ENCODE peak calls at places on chromosome X, in four cellular contexts. C is SK-N-SH, T is HepG2, Q is K562. G is an unnamed sample.

GRCh38 chrX:79081895-79082512 is 62.5 kb upstream of the GPR174 start:
- DNase-seq in C (peak), Q (peak), T (no peak), G (no peak)

GRCh38 chrX:133337250-133337649 is 78.0 kb downstream of the GPC4 start:
- DNase-seq in T (no peak), C (no peak), Q (no peak), G (no peak)

GRCh38 chrX:103453655-103454054 is 65.6 kb downstream of the RAB40A start:
- DNase-seq in T (no peak), Q (no peak), C (no peak), G (no peak)

GRCh38 chrX:134929813-134930212 is 61.0 kb upstream of the SMIM10 start:
- DNase-seq in C (no peak), T (no peak), Q (peak), G (no peak)

GRCh38 chrX:100939336-100939735 is 10.6 kb upstream of the XKRX start:
- DNase-seq in C (no peak), T (no peak), Q (no peak), G (no peak)

GRCh38 chrX:41332408-41332987 is 1.5 kb upstream of the DDX3X start:
- DNase-seq in C (no peak), Q (no peak), T (no peak), G (no peak)

GRCh38 chrX:48514126-48514806 is 5.5 kb downstream of the PORCN start:
- DNase-seq in T (no peak), C (no peak), Q (no peak), G (no peak)

GRCh38 chrX:92249125-92249524 is 469.9 kb downstream of the PCDH11X start:
- DNase-seq in C (no peak), Q (no peak), T (no peak), G (no peak)

GRCh38 chrX:9942086-9942485 is 25.1 kb upstream of the CLDN34 start:
- DNase-seq in C (no peak), T (no peak), Q (no peak), G (no peak)

GRCh38 chrX:69029696-69030245 is 135.5 kb downstream of the PJA1 start:
- DNase-seq in C (no peak), T (no peak), Q (no peak), G (no peak)

GRCh38 chrX:39318497-39319343 is 517.5 kb downstream of the MID1IP1 start:
- DNase-seq in C (no peak), Q (no peak), T (no peak), G (no peak)

GRCh38 chrX:42946544-42947223 is 168.7 kb upstream of the PPP1R2C start:
- DNase-seq in Q (no peak), T (no peak), C (no peak), G (no peak)

GRCh38 chrX:125436855-125437254 is 117.2 kb downstream of the TEX13C start:
- DNase-seq in Q (peak), C (no peak), T (no peak), G (no peak)

GRCh38 chrX:150544222-150544787 is 24.1 kb upstream of the MTM1 start:
- DNase-seq in Q (peak), T (peak), C (no peak), G (no peak)

GRCh38 chrX:54415534-54416350 is 24.5 kb upstream of the TSR2 start:
- DNase-seq in C (no peak), Q (no peak), T (no peak), G (no peak)

GRCh38 chrX:71992711-71993110 is 82.1 kb downstream of the NHSL2 start:
- DNase-seq in Q (no peak), C (no peak), T (no peak), G (no peak)

GRCh38 chrX:129787336-129788055 is 7.7 kb downstream of the SASH3 start:
- DNase-seq in T (no peak), Q (no peak), C (no peak), G (no peak)

GRCh38 chrX:129788527-129788926 is 8.8 kb downstream of the SASH3 start:
- DNase-seq in C (no peak), Q (no peak), T (no peak), G (no peak)

GRCh38 chrX:74422576-74423288 is 1.4 kb downstream of the SLC16A2 start:
- DNase-seq in T (peak), Q (no peak), C (peak), G (no peak)
- TF ChIP-seq POLR2AphosphoS5 in T (no peak), Q (no peak), C (no peak), G (no peak)

GRCh38 chrX:45850197-45850774 is 649.6 kb upstream of the DIPK2B start:
- DNase-seq in T (no peak), Q (no peak), C (no peak), G (no peak)
- H3K27ac ChIP-seq in T (peak), Q (no peak), C (no peak), G (peak)

DNA sequence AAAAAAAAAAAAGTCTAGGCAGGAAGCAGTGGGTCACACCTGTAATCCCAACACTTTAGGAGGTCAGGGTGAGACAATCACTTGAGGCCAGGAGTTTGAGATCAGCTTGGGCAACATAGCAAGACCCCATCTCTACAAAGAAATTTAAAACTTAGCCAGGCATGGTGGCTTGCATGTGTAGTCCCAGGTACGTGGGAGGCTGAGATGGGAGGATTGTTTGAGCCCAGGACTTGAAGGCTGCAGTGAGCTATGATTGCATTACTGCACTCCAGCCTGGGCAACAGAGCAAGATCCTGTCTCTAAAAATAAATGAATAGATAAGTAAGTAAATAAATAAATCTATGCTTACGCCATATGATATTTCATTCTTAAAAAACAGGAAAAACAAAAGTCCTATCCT is 65.3 kb downstream of the DHRSX start:
- DNase-seq in C (no peak), T (no peak), Q (no peak), G (no peak)
- TF ChIP-seq ELF1 in C (no peak), T (no peak), Q (no peak), G (no peak)

DNA sequence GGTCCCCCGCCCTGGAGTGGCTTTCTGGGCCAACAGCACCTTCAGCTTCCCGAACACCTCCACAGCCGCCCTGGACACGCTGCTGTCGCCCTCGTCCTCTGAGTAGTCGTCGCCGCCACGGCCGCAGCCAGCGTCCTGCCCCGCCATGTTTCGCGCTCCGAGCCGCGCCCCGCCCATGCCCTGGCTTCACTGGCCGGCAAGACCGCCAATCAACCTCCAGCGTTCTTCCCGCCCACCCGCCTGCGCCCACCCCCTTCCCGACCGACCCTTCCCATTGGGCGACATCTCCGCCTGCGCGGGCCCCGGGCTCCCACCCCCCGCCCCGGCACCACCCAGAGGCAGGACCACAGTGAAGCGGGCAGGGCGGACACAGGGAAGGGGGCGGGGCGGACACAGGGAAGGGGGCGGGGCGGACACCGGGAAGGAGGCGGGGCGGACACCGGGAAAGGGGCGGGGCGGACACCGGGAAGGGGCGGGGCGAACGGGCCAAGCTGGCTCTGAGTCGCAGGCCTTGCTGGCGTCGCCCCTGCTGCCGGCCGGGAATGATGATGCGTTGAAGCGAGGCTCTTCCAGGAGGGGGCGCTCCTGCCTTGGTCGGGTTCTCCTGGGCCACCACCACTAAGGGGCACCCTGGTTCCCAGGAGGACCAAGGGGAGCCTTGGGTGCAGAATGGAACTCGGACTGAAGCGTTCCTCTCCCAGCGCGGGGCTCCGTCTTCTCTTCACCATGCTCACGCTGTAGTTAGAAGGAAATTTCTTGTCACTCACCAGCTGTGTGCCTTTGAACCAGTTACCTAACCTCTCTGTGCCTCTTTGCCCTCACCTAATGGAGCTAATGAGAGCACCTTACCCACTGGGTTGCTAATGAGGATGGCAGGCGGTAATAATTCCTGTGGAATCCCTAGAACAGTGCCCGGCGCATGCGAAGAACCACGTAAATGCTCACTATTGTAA is at the start of gene HAUS7:
- DNase-seq in C (peak), T (peak), Q (peak), G (peak)
- TF ChIP-seq POLR2AphosphoS5 in C (no peak), T (no peak), Q (no peak), G (peak)

GRCh38 chrX:8345473-8345872 is 119.2 kb upstream of the VCX3B start:
- DNase-seq in Q (no peak), C (no peak), T (peak), G (no peak)

GRCh38 chrX:8346060-8346459 is 118.6 kb upstream of the VCX3B start:
- DNase-seq in Q (no peak), C (no peak), T (no peak), G (no peak)

GRCh38 chrX:8341814-8342590 is 122.6 kb upstream of the VCX3B start:
- DNase-seq in C (no peak), T (no peak), Q (no peak), G (no peak)
- H3K27ac ChIP-seq in C (no peak), T (no peak), Q (no peak), G (no peak)

GRCh38 chrX:1398431-1399340 is 6.8 kb upstream of the SLC25A6 start:
- DNase-seq in Q (no peak), T (no peak), C (peak), G (no peak)
- TF ChIP-seq ELF1 in Q (no peak), T (no peak), C (no peak), G (no peak)

G was measured in HCT116.